ENCODE peak calls at places on chromosome 19, in seven cellular contexts. One of them, this sample, is unnamed.

GRCh38 chr19:49448432-49448786 is 3.2 kb downstream of the PIH1D1 start:
- DNase-seq in natural killer cell: no peak
- DNase-seq in breast epithelium: no peak
- DNase-seq in lung: no peak
- DNase-seq in colonic mucosa: no peak
- DNase-seq in fibroblast of the aortic adventitia: no peak
- DNase-seq in body of pancreas: no peak
- DNase-seq in this sample: no peak

GRCh38 chr19:33409906-33410685 is 36.6 kb downstream of the CEBPG start:
- DNase-seq in natural killer cell: no peak
- DNase-seq in breast epithelium: no peak
- DNase-seq in lung: no peak
- DNase-seq in colonic mucosa: no peak
- DNase-seq in fibroblast of the aortic adventitia: no peak
- DNase-seq in body of pancreas: no peak
- DNase-seq in this sample: no peak

GRCh38 chr19:33301900-33302174 is 497 bp downstream of the CEBPA start:
- DNase-seq in natural killer cell: no peak
- DNase-seq in breast epithelium: no peak
- DNase-seq in lung: no peak
- DNase-seq in colonic mucosa: no peak
- DNase-seq in fibroblast of the aortic adventitia: no peak
- DNase-seq in body of pancreas: peak
- DNase-seq in this sample: no peak

GRCh38 chr19:3995619-3996018 is 10.4 kb upstream of the EEF2 start:
- DNase-seq in natural killer cell: no peak
- DNase-seq in breast epithelium: no peak
- DNase-seq in lung: no peak
- DNase-seq in colonic mucosa: no peak
- DNase-seq in fibroblast of the aortic adventitia: no peak
- DNase-seq in body of pancreas: no peak
- DNase-seq in this sample: no peak

GRCh38 chr19:15265849-15266248 is 33.6 kb upstream of the EPHX3 start:
- DNase-seq in natural killer cell: no peak
- DNase-seq in breast epithelium: peak
- DNase-seq in lung: peak
- DNase-seq in colonic mucosa: peak
- DNase-seq in fibroblast of the aortic adventitia: peak
- DNase-seq in body of pancreas: peak
- DNase-seq in this sample: no peak

GRCh38 chr19:32581704-32582164 is 744 bp downstream of the PDCD5 start:
- DNase-seq in natural killer cell: no peak
- DNase-seq in breast epithelium: no peak
- DNase-seq in lung: no peak
- DNase-seq in colonic mucosa: peak
- DNase-seq in fibroblast of the aortic adventitia: peak
- DNase-seq in body of pancreas: peak
- DNase-seq in this sample: no peak

GRCh38 chr19:6060600-6061391 is 49.5 kb downstream of the RFX2 start:
- DNase-seq in natural killer cell: peak
- DNase-seq in breast epithelium: peak
- DNase-seq in lung: no peak
- DNase-seq in colonic mucosa: peak
- DNase-seq in fibroblast of the aortic adventitia: peak
- DNase-seq in body of pancreas: no peak
- DNase-seq in this sample: peak

GRCh38 chr19:12946092-12946845 is 607 bp downstream of the RAD23A start:
- DNase-seq in natural killer cell: no peak
- DNase-seq in breast epithelium: peak
- DNase-seq in lung: peak
- DNase-seq in colonic mucosa: peak
- DNase-seq in fibroblast of the aortic adventitia: peak
- DNase-seq in body of pancreas: peak
- DNase-seq in this sample: peak

GRCh38 chr19:14370169-14370998 is 10.9 kb upstream of the ADGRE5 start:
- DNase-seq in natural killer cell: no peak
- DNase-seq in breast epithelium: no peak
- DNase-seq in lung: no peak
- DNase-seq in colonic mucosa: no peak
- DNase-seq in fibroblast of the aortic adventitia: no peak
- DNase-seq in body of pancreas: no peak
- DNase-seq in this sample: peak

GRCh38 chr19:2797280-2797679 is 12.0 kb downstream of the THOP1 start:
- DNase-seq in natural killer cell: no peak
- DNase-seq in breast epithelium: no peak
- DNase-seq in lung: no peak
- DNase-seq in colonic mucosa: no peak
- DNase-seq in fibroblast of the aortic adventitia: no peak
- DNase-seq in body of pancreas: no peak
- DNase-seq in this sample: no peak

GRCh38 chr19:57068921-57069697 is 50.7 kb upstream of the USP29 start:
- DNase-seq in natural killer cell: no peak
- DNase-seq in breast epithelium: no peak
- DNase-seq in lung: no peak
- DNase-seq in colonic mucosa: no peak
- DNase-seq in fibroblast of the aortic adventitia: no peak
- DNase-seq in body of pancreas: peak
- DNase-seq in this sample: peak

GRCh38 chr19:57068326-57068725 is 51.5 kb upstream of the USP29 start:
- DNase-seq in natural killer cell: no peak
- DNase-seq in breast epithelium: no peak
- DNase-seq in lung: no peak
- DNase-seq in colonic mucosa: no peak
- DNase-seq in fibroblast of the aortic adventitia: no peak
- DNase-seq in body of pancreas: no peak
- DNase-seq in this sample: no peak

GRCh38 chr19:57075125-57075524 is 44.7 kb upstream of the USP29 start:
- DNase-seq in natural killer cell: no peak
- DNase-seq in breast epithelium: no peak
- DNase-seq in lung: no peak
- DNase-seq in colonic mucosa: no peak
- DNase-seq in fibroblast of the aortic adventitia: no peak
- DNase-seq in body of pancreas: no peak
- DNase-seq in this sample: no peak

GRCh38 chr19:57067440-57067839 is 52.3 kb upstream of the USP29 start:
- DNase-seq in natural killer cell: no peak
- DNase-seq in breast epithelium: no peak
- DNase-seq in lung: no peak
- DNase-seq in colonic mucosa: no peak
- DNase-seq in fibroblast of the aortic adventitia: no peak
- DNase-seq in body of pancreas: no peak
- DNase-seq in this sample: no peak

DNA sequence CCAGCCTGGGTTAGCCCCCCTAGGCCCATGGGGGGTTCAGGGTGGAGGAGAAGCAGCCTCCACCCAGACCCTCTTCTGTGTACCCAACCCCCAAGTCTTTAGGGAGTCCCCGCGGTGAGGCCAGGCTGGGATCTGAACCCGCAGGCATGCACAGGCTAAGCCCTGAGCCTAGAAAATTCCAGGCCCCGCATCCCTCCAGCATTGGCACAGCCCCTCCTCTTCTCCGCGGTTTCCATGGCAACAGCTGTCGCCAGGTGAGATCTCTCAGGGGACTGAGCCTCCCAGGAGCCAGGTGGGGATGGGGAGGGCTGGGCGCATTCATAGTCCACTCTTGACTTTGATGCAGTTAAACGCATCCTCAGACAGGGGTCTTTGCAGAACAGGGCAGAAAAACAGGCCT is 48.4 kb upstream of the USP29 start:
- DNase-seq in natural killer cell: no peak
- DNase-seq in breast epithelium: no peak
- DNase-seq in lung: no peak
- DNase-seq in colonic mucosa: no peak
- DNase-seq in fibroblast of the aortic adventitia: no peak
- DNase-seq in body of pancreas: no peak
- DNase-seq in this sample: no peak
- TF ChIP-seq CTCF in natural killer cell: no peak
- TF ChIP-seq CTCF in breast epithelium: no peak
- TF ChIP-seq CTCF in lung: no peak
- TF ChIP-seq CTCF in colonic mucosa: no peak
- TF ChIP-seq CTCF in fibroblast of the aortic adventitia: no peak
- TF ChIP-seq CTCF in body of pancreas: no peak
- TF ChIP-seq CTCF in this sample: no peak

DNA sequence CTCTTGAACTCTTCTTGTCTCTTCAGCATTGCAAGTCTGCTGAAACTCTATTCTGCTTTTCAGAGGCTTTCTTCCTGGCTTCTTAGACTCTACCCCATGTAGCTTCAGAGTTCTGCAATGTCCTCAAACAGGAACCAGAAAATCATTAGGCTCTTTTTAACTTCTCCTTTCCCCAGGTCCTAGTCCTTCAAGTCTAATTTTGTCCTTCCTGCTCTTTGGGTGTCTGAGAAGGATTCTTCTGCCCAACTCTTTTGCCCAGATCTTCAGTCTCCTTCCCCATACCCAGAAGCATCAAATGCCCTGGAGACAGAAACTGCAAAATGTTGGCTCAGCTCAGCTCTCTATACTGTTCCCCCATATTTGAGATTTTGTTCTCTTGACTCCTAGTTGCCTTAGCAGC is 50.0 kb upstream of the CALM3 start:
- DNase-seq in natural killer cell: no peak
- DNase-seq in breast epithelium: no peak
- DNase-seq in lung: no peak
- DNase-seq in colonic mucosa: no peak
- DNase-seq in fibroblast of the aortic adventitia: no peak
- DNase-seq in body of pancreas: no peak
- DNase-seq in this sample: no peak
- TF ChIP-seq CTCF in natural killer cell: no peak
- TF ChIP-seq CTCF in breast epithelium: no peak
- TF ChIP-seq CTCF in lung: no peak
- TF ChIP-seq CTCF in colonic mucosa: no peak
- TF ChIP-seq CTCF in fibroblast of the aortic adventitia: no peak
- TF ChIP-seq CTCF in body of pancreas: no peak
- TF ChIP-seq CTCF in this sample: no peak

GRCh38 chr19:58499021-58499927 is 12.5 kb downstream of the SLC27A5 start:
- DNase-seq in natural killer cell: peak
- DNase-seq in breast epithelium: peak
- DNase-seq in lung: peak
- DNase-seq in colonic mucosa: peak
- DNase-seq in fibroblast of the aortic adventitia: peak
- DNase-seq in body of pancreas: peak
- DNase-seq in this sample: peak
- TF ChIP-seq CTCF in natural killer cell: peak
- TF ChIP-seq CTCF in breast epithelium: peak
- TF ChIP-seq CTCF in lung: no peak
- TF ChIP-seq CTCF in colonic mucosa: no peak
- TF ChIP-seq CTCF in fibroblast of the aortic adventitia: peak
- TF ChIP-seq CTCF in body of pancreas: no peak
- TF ChIP-seq CTCF in this sample: no peak

GRCh38 chr19:30696514-30696913 is 324.3 kb downstream of the ZNF536 start:
- DNase-seq in natural killer cell: no peak
- DNase-seq in breast epithelium: no peak
- DNase-seq in lung: no peak
- DNase-seq in colonic mucosa: no peak
- DNase-seq in fibroblast of the aortic adventitia: peak
- DNase-seq in body of pancreas: peak
- DNase-seq in this sample: peak
- TF ChIP-seq CTCF in natural killer cell: no peak
- TF ChIP-seq CTCF in breast epithelium: no peak
- TF ChIP-seq CTCF in lung: no peak
- TF ChIP-seq CTCF in colonic mucosa: no peak
- TF ChIP-seq CTCF in fibroblast of the aortic adventitia: peak
- TF ChIP-seq CTCF in body of pancreas: peak
- TF ChIP-seq CTCF in this sample: peak

GRCh38 chr19:43300876-43301765 is 31.8 kb upstream of the PSG9 start:
- DNase-seq in natural killer cell: no peak
- DNase-seq in breast epithelium: no peak
- DNase-seq in lung: no peak
- DNase-seq in colonic mucosa: no peak
- DNase-seq in fibroblast of the aortic adventitia: no peak
- DNase-seq in body of pancreas: no peak
- DNase-seq in this sample: no peak

GRCh38 chr19:43308244-43308815 is 39.0 kb upstream of the PSG9 start:
- DNase-seq in natural killer cell: no peak
- DNase-seq in breast epithelium: no peak
- DNase-seq in lung: no peak
- DNase-seq in colonic mucosa: no peak
- DNase-seq in fibroblast of the aortic adventitia: no peak
- DNase-seq in body of pancreas: no peak
- DNase-seq in this sample: no peak

GRCh38 chr19:43310221-43310620 is 40.9 kb upstream of the PSG9 start:
- DNase-seq in natural killer cell: no peak
- DNase-seq in breast epithelium: no peak
- DNase-seq in lung: no peak
- DNase-seq in colonic mucosa: no peak
- DNase-seq in fibroblast of the aortic adventitia: no peak
- DNase-seq in body of pancreas: no peak
- DNase-seq in this sample: no peak

GRCh38 chr19:43306097-43306496 is 36.8 kb upstream of the PSG9 start:
- DNase-seq in natural killer cell: no peak
- DNase-seq in breast epithelium: no peak
- DNase-seq in lung: no peak
- DNase-seq in colonic mucosa: no peak
- DNase-seq in fibroblast of the aortic adventitia: no peak
- DNase-seq in body of pancreas: no peak
- DNase-seq in this sample: no peak

DNA sequence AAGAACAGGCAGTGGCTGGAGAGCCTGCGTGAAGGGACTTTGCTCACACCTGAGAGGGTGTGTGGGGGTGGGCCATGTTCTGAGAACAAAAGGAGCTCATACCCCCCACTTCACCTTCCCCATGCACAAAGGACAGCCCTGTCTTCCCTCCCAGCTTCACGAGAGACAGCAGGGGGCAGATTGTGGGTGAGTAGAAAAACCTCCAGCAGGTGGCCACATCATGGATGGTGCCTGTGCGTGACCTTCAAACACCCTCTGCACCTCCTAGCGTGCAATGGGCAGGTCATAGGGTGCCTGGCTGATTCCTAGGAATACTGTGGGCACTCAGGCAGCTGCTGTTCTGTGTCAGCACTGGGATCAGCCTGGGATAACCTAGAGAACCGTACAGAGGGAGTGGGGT is 36.3 kb upstream of the PSG9 start:
- DNase-seq in natural killer cell: no peak
- DNase-seq in breast epithelium: no peak
- DNase-seq in lung: no peak
- DNase-seq in colonic mucosa: no peak
- DNase-seq in fibroblast of the aortic adventitia: no peak
- DNase-seq in body of pancreas: no peak
- DNase-seq in this sample: no peak
- TF ChIP-seq CTCF in natural killer cell: no peak
- TF ChIP-seq CTCF in breast epithelium: no peak
- TF ChIP-seq CTCF in lung: no peak
- TF ChIP-seq CTCF in colonic mucosa: no peak
- TF ChIP-seq CTCF in fibroblast of the aortic adventitia: peak
- TF ChIP-seq CTCF in body of pancreas: no peak
- TF ChIP-seq CTCF in this sample: no peak

DNA sequence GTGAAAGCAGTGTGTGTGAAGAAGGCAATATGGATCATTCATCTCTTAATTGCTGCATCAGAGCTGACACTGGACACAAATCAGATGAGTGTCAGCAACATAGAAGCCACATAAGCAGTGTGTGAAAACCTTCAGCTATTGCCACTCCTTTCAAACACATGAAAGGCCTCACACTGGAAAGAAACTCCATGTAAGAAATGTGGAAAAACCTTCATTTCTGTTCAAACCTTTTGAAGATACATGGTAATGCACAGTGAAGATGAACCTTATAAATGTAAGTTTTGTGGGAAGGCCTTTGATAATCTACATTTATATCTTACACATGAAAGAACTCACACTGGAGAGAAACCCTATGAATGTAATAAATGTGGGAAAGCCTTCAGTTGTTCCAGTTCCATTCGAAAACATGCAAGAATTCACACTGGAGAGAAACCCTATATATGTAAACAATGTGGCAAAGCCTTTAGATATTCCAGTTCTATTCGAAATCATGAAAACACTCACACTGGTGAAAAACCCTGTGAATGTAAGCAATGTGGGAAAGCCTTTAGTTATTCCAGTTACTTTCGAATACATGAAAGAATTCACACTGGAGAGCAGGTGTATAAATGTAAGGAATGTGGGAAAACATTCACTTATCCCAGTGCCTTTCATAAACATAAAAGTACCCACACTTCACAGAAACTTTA is 53.6 kb downstream of the ZNF823 start:
- DNase-seq in natural killer cell: no peak
- DNase-seq in breast epithelium: no peak
- DNase-seq in lung: no peak
- DNase-seq in colonic mucosa: no peak
- DNase-seq in fibroblast of the aortic adventitia: no peak
- DNase-seq in body of pancreas: no peak
- DNase-seq in this sample: no peak
- TF ChIP-seq CTCF in natural killer cell: no peak
- TF ChIP-seq CTCF in breast epithelium: no peak
- TF ChIP-seq CTCF in lung: no peak
- TF ChIP-seq CTCF in colonic mucosa: no peak
- TF ChIP-seq CTCF in fibroblast of the aortic adventitia: no peak
- TF ChIP-seq CTCF in body of pancreas: no peak
- TF ChIP-seq CTCF in this sample: no peak

This sample was measured in activated CD8-positive, alpha-beta T cell treated with anti-CD3 and anti-CD28 coated beads for 36 hours.